ENCODE peak calls at places on chromosomes 6 and 20, in six cellular contexts. One of them, this sample, is unnamed.

GRCh38 chr20:1813101-1813529 is 82.1 kb upstream of the SIRPA start:
- DNase-seq in GM12892: no peak
- DNase-seq in activated naive CD4-positive, alpha-beta T cell treated with anti-CD3 and anti-CD28 coated beads, Interleukin-2, amount 10 ng/mL, durations not matched to agents 7 days and 5 days: no peak
- DNase-seq in NCI-H446: no peak
- DNase-seq in HS-5: peak
- DNase-seq in HTR-8/SVneo: no peak
- DNase-seq in this sample: no peak

GRCh38 chr6:137231156-137231555 is 12.0 kb upstream of the IFNGR1 start:
- DNase-seq in GM12892: no peak
- DNase-seq in activated naive CD4-positive, alpha-beta T cell treated with anti-CD3 and anti-CD28 coated beads, Interleukin-2, amount 10 ng/mL, durations not matched to agents 7 days and 5 days: no peak
- DNase-seq in NCI-H446: no peak
- DNase-seq in HS-5: no peak
- DNase-seq in HTR-8/SVneo: no peak
- DNase-seq in this sample: no peak

GRCh38 chr6:136408205-136408604 is 118.6 kb upstream of the BCLAF1 start:
- DNase-seq in GM12892: no peak
- DNase-seq in activated naive CD4-positive, alpha-beta T cell treated with anti-CD3 and anti-CD28 coated beads, Interleukin-2, amount 10 ng/mL, durations not matched to agents 7 days and 5 days: no peak
- DNase-seq in NCI-H446: no peak
- DNase-seq in HS-5: peak
- DNase-seq in HTR-8/SVneo: no peak
- DNase-seq in this sample: no peak

GRCh38 chr6:43702522-43703440 is 15.2 kb upstream of the MRPS18A start:
- DNase-seq in GM12892: no peak
- DNase-seq in activated naive CD4-positive, alpha-beta T cell treated with anti-CD3 and anti-CD28 coated beads, Interleukin-2, amount 10 ng/mL, durations not matched to agents 7 days and 5 days: peak
- DNase-seq in NCI-H446: no peak
- DNase-seq in HS-5: no peak
- DNase-seq in HTR-8/SVneo: peak
- DNase-seq in this sample: peak

GRCh38 chr6:110566346-110567125 is 90.1 kb upstream of the SLC22A16 start:
- DNase-seq in GM12892: no peak
- DNase-seq in activated naive CD4-positive, alpha-beta T cell treated with anti-CD3 and anti-CD28 coated beads, Interleukin-2, amount 10 ng/mL, durations not matched to agents 7 days and 5 days: no peak
- DNase-seq in NCI-H446: no peak
- DNase-seq in HS-5: no peak
- DNase-seq in HTR-8/SVneo: no peak
- DNase-seq in this sample: no peak

GRCh38 chr6:14066782-14067406 is 50.7 kb upstream of the CD83 start:
- DNase-seq in GM12892: peak
- DNase-seq in activated naive CD4-positive, alpha-beta T cell treated with anti-CD3 and anti-CD28 coated beads, Interleukin-2, amount 10 ng/mL, durations not matched to agents 7 days and 5 days: no peak
- DNase-seq in NCI-H446: peak
- DNase-seq in HS-5: peak
- DNase-seq in HTR-8/SVneo: peak
- DNase-seq in this sample: no peak

GRCh38 chr20:4064118-4064962 is 49.0 kb upstream of the RNF24 start:
- DNase-seq in GM12892: no peak
- DNase-seq in activated naive CD4-positive, alpha-beta T cell treated with anti-CD3 and anti-CD28 coated beads, Interleukin-2, amount 10 ng/mL, durations not matched to agents 7 days and 5 days: no peak
- DNase-seq in NCI-H446: peak
- DNase-seq in HS-5: peak
- DNase-seq in HTR-8/SVneo: peak
- DNase-seq in this sample: peak

GRCh38 chr6:79949235-79949634 is 1.9 kb upstream of the ELOVL4 start:
- DNase-seq in GM12892: no peak
- DNase-seq in activated naive CD4-positive, alpha-beta T cell treated with anti-CD3 and anti-CD28 coated beads, Interleukin-2, amount 10 ng/mL, durations not matched to agents 7 days and 5 days: peak
- DNase-seq in NCI-H446: peak
- DNase-seq in HS-5: peak
- DNase-seq in HTR-8/SVneo: peak
- DNase-seq in this sample: peak

GRCh38 chr20:38190166-38190565 is 25.1 kb upstream of the TGM2 start:
- DNase-seq in GM12892: no peak
- DNase-seq in activated naive CD4-positive, alpha-beta T cell treated with anti-CD3 and anti-CD28 coated beads, Interleukin-2, amount 10 ng/mL, durations not matched to agents 7 days and 5 days: no peak
- DNase-seq in NCI-H446: no peak
- DNase-seq in HS-5: no peak
- DNase-seq in HTR-8/SVneo: no peak
- DNase-seq in this sample: no peak

GRCh38 chr20:63698739-63699465 is 2.5 kb downstream of the TNFRSF6B start:
- DNase-seq in GM12892: peak
- DNase-seq in activated naive CD4-positive, alpha-beta T cell treated with anti-CD3 and anti-CD28 coated beads, Interleukin-2, amount 10 ng/mL, durations not matched to agents 7 days and 5 days: peak
- DNase-seq in NCI-H446: no peak
- DNase-seq in HS-5: peak
- DNase-seq in HTR-8/SVneo: peak
- DNase-seq in this sample: peak